ENCODE peak calls at places on chromosome 3, in ten cellular contexts. M, Q, Z, O, X, W, A, B, L and I are unnamed samples.
A peak's percentile ranks its signal among the peaks of the same experiment; 100 is the strongest.

GRCh38 chr3:159765025-159765859 is 223.4 kb upstream of the IL12A start:
- DNase-seq in W (peak; percentile 30), Q (peak; percentile 84), L (peak; percentile 50), O (peak; percentile 88), X (peak; percentile 100), A (peak; percentile 76), B (peak; percentile 88), Z (peak; percentile 70), M (peak; percentile 41), I (peak; percentile 41)

GRCh38 chr3:64546856-64547255 is 140.9 kb downstream of the ADAMTS9 start:
- DNase-seq in B (no peak), Z (no peak), W (no peak), M (no peak), L (no peak), A (peak; percentile 64), X (no peak), Q (no peak), O (no peak), I (no peak)

GRCh38 chr3:195259146-195259563 is 11.8 kb downstream of the XXYLT1 start:
- DNase-seq in Q (no peak), A (no peak), L (no peak), O (no peak), W (no peak), M (no peak), Z (no peak), B (no peak), X (peak; percentile 76), I (no peak)

GRCh38 chr3:25587975-25588374 is 76.7 kb downstream of the TOP2B start:
- DNase-seq in X (no peak), M (no peak), Z (no peak), O (no peak), L (no peak), W (no peak), B (no peak), Q (no peak), A (no peak), I (no peak)

GRCh38 chr3:28598165-28598564 is 249.5 kb upstream of the AZI2 start:
- DNase-seq in A (no peak), Q (no peak), X (no peak), B (no peak), L (no peak), O (no peak), M (no peak), Z (no peak), W (no peak), I (no peak)

GRCh38 chr3:163476179-163476578 is 1602.1 kb downstream of the SI start:
- DNase-seq in A (no peak), O (no peak), Q (no peak), B (no peak), Z (no peak), W (no peak), M (no peak), L (no peak), X (no peak), I (no peak)

GRCh38 chr3:25872200-25872877 is 82.4 kb downstream of the OXSM start:
- DNase-seq in O (no peak), Q (no peak), Z (no peak), B (no peak), A (no peak), X (no peak), M (no peak), L (no peak), W (no peak), I (no peak)

GRCh38 chr3:40309925-40310635 is 573 bp downstream of the EIF1B start:
- DNase-seq in O (peak; percentile 53), W (peak; percentile 61), X (peak; percentile 69), L (peak; percentile 53), M (peak; percentile 33), B (peak; percentile 33), Z (peak; percentile 55), A (peak; percentile 69), Q (peak; percentile 78), I (no peak)

GRCh38 chr3:107220538-107220937 is 156.7 kb upstream of the CCDC54 start:
- DNase-seq in A (no peak), L (no peak), O (no peak), W (no peak), X (no peak), M (no peak), B (no peak), Z (no peak), Q (no peak), I (no peak)

GRCh38 chr3:105368575-105369500 is 2.1 kb downstream of the ALCAM start:
- DNase-seq in B (peak; percentile 29), M (peak; percentile 70), O (no peak), X (peak; percentile 76), Q (peak; percentile 48), W (peak; percentile 34), L (peak; percentile 88), A (peak; percentile 66), Z (peak; percentile 17), I (no peak)

GRCh38 chr3:94226058-94226457 is 163.2 kb downstream of the NSUN3 start:
- DNase-seq in W (no peak), Z (no peak), A (no peak), L (no peak), B (no peak), Q (no peak), O (no peak), X (peak; percentile 82), M (no peak), I (no peak)

GRCh38 chr3:29057326-29057725 is 223.5 kb upstream of the RBMS3 start:
- DNase-seq in X (peak; percentile 85), M (no peak), W (no peak), B (no peak), O (no peak), Q (no peak), L (no peak), A (peak; percentile 27), Z (no peak), I (no peak)

GRCh38 chr3:189573004-189573403 is 58.2 kb upstream of the TP63 start:
- DNase-seq in Q (no peak), L (no peak), X (peak; percentile 24), M (no peak), W (no peak), O (no peak), A (no peak), B (no peak), Z (no peak), I (no peak)

GRCh38 chr3:134348524-134348923 is 25.7 kb downstream of the AMOTL2 start:
- DNase-seq in Z (no peak), Q (peak; percentile 91), W (no peak), X (peak; percentile 96), A (no peak), L (peak; percentile 78), M (peak; percentile 65), O (no peak), B (peak; percentile 62), I (no peak)

GRCh38 chr3:134351421-134351820 is 22.8 kb downstream of the AMOTL2 start:
- DNase-seq in O (no peak), Z (peak; percentile 47), M (no peak), Q (peak; percentile 78), L (no peak), W (no peak), A (no peak), B (no peak), X (peak; percentile 31), I (no peak)

GRCh38 chr3:134350266-134350665 is 24.0 kb downstream of the AMOTL2 start:
- DNase-seq in L (no peak), A (no peak), W (no peak), B (no peak), Q (peak; percentile 17), O (no peak), X (peak; percentile 12), M (no peak), Z (no peak), I (no peak)

GRCh38 chr3:134352031-134352671 is 22.1 kb downstream of the AMOTL2 start:
- DNase-seq in Q (peak; percentile 52), Z (no peak), O (no peak), W (no peak), M (no peak), A (no peak), X (peak; percentile 65), L (peak; percentile 40), B (no peak), I (no peak)

GRCh38 chr3:134350861-134351311 is 23.4 kb downstream of the AMOTL2 start:
- DNase-seq in B (no peak), L (no peak), O (no peak), A (no peak), Q (peak; percentile 87), X (peak; percentile 37), W (no peak), M (peak; percentile 86), Z (no peak), I (no peak)
- H3K4me1 ChIP-seq in B (no peaks in the 10 kb centered on the region), L (peaks cover 38% of the 10 kb centered on the region), O (peaks cover 24% of the 10 kb centered on the region), A (peaks cover 6% of the 10 kb centered on the region), Q (peaks cover 82% of the 10 kb centered on the region), X (peaks cover 31% of the 10 kb centered on the region), W (no peaks in the 10 kb centered on the region), M (peaks cover 51% of the 10 kb centered on the region), Z (peaks cover 75% of the 10 kb centered on the region), I (peaks cover 43% of the 10 kb centered on the region)

GRCh38 chr3:148074916-148075315 is 622.8 kb upstream of the AGTR1 start:
- DNase-seq in B (no peak), W (no peak), X (no peak), L (no peak), O (no peak), Z (no peak), Q (no peak), A (no peak), M (no peak), I (no peak)
- H3K27ac ChIP-seq in B (no peak overlapping the region), W (no peak overlapping the region), X (no peak overlapping the region), L (no peak overlapping the region), O (no peak overlapping the region), Z (no peak overlapping the region), Q (no peak overlapping the region), A (no peak overlapping the region), M (no peak overlapping the region), I (no peak overlapping the region)

GRCh38 chr3:150751781-150752263 is 11.1 kb downstream of the SIAH2 start:
- DNase-seq in M (peak; percentile 65), X (no peak), B (no peak), O (no peak), L (peak; percentile 68), Z (no peak), A (no peak), Q (no peak), W (no peak), I (no peak)

GRCh38 chr3:150748648-150749047 is 14.3 kb downstream of the SIAH2 start:
- DNase-seq in M (no peak), X (peak; percentile 53), A (no peak), O (no peak), Q (no peak), Z (no peak), W (no peak), L (no peak), B (no peak), I (no peak)

GRCh38 chr3:150747909-150748568 is 14.9 kb downstream of the SIAH2 start:
- DNase-seq in B (no peak), A (no peak), Z (no peak), M (no peak), Q (no peak), O (no peak), X (peak; percentile 44), W (peak; percentile 11), L (no peak), I (no peak)

GRCh38 chr3:150746791-150747590 is 16.0 kb downstream of the SIAH2 start:
- DNase-seq in Q (no peak), X (no peak), M (no peak), O (no peak), B (no peak), L (no peak), W (peak; percentile 52), Z (no peak), A (no peak), I (no peak)

GRCh38 chr3:150749218-150749617 is 13.8 kb downstream of the SIAH2 start:
- DNase-seq in B (no peak), Q (no peak), Z (no peak), O (no peak), W (peak; percentile 4), X (no peak), L (no peak), M (no peak), A (no peak), I (no peak)
- H3K4me1 ChIP-seq in B (no peaks in the 10 kb centered on the region), Q (peaks cover 48% of the 10 kb centered on the region), Z (peaks cover 85% of the 10 kb centered on the region), O (peaks cover 12% of the 10 kb centered on the region), W (peaks cover 10% of the 10 kb centered on the region), X (peaks cover 28% of the 10 kb centered on the region), L (peaks cover 37% of the 10 kb centered on the region), M (peaks cover 84% of the 10 kb centered on the region), A (peaks cover 6% of the 10 kb centered on the region), I (peaks cover 65% of the 10 kb centered on the region)

GRCh38 chr3:35908366-35909232 is 269.3 kb downstream of the ARPP21 start:
- DNase-seq in W (peak; percentile 89), O (peak; percentile 39), B (peak; percentile 24), Q (peak; percentile 65), A (peak; percentile 87), Z (peak; percentile 27), L (peak; percentile 78), X (peak; percentile 61), M (peak; percentile 67), I (peak; percentile 56)
- H3K27ac ChIP-seq in W (no peak overlapping the region), O (no peak overlapping the region), B (no peak overlapping the region), Q (no peak overlapping the region), A (no peak overlapping the region), Z (no peak overlapping the region), L (no peak overlapping the region), X (no peak overlapping the region), M (no peak overlapping the region), I (no peak overlapping the region)